ENCODE peak calls at places on chromosomes 11 and 22, in nine cellular contexts. T is H1, U is A549, B is sigmoid colon, A is stomach, Y is ovary, W is tibial nerve, S is K562, N is GM12878. D is an unnamed sample.

GRCh38 chr11:65032216-65032615 is 5.0 kb downstream of the SNX15 start:
- DNase-seq in T (no peak), U (no peak), B (no peak), A (no peak), Y (no peak), W (no peak), S (no peak), N (no peak), D (no peak)

GRCh38 chr11:126647735-126648134 is 292.2 kb downstream of the ST3GAL4 start:
- DNase-seq in T (no peak), U (peak), B (no peak), A (no peak), Y (no peak), W (no peak), S (no peak), N (no peak), D (no peak)

GRCh38 chr11:62487698-62488551 is 58.7 kb downstream of the AHNAK start:
- DNase-seq in T (no peak), U (no peak), B (no peak), A (no peak), Y (no peak), W (peak), S (no peak), N (no peak), D (no peak)

GRCh38 chr22:31272522-31273446 is 19.5 kb downstream of the PIK3IP1 start:
- DNase-seq in T (peak), U (peak), B (peak), A (peak), Y (no peak), W (no peak), S (peak), N (no peak), D (peak)

GRCh38 chr11:29135504-29135903 is 881.3 kb downstream of the KCNA4 start:
- DNase-seq in T (no peak), U (no peak), B (no peak), A (no peak), Y (no peak), W (no peak), S (no peak), N (no peak), D (no peak)

GRCh38 chr11:116387623-116388022 is 385.2 kb downstream of the BUD13 start:
- DNase-seq in T (no peak), U (no peak), B (no peak), A (no peak), Y (no peak), W (no peak), S (no peak), N (no peak), D (no peak)

GRCh38 chr11:128802358-128802981 is 64.6 kb downstream of the KCNJ1 start:
- DNase-seq in T (peak), U (peak), B (no peak), A (peak), Y (no peak), W (no peak), S (no peak), N (no peak), D (no peak)

GRCh38 chr22:43342347-43343261 is 568 bp downstream of the SCUBE1 start:
- DNase-seq in T (no peak), U (no peak), B (no peak), A (no peak), Y (no peak), W (no peak), S (peak), N (no peak), D (no peak)

GRCh38 chr11:15602779-15603178 is 488.1 kb downstream of the INSC start:
- DNase-seq in T (no peak), U (no peak), B (no peak), A (no peak), Y (no peak), W (no peak), S (no peak), N (no peak), D (no peak)

DNA sequence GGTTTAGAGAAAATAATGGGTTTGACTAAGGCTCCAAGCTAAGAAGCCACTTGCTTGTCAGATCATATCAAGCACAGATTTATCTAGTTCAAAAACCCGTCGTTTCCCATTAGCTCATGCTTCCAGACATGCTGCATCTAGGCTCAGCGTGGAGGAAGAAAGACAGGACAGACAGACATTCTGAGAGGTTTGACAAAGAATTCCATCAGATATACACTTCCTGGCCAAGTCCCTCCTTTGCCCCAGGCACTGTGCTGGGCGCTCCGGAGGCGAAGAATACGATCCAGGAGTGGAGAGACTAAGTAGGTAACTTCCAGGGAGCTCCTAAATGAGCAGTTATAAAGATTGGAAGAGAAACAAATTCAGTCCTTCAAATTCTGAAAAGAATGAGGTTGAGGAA is 76.8 kb downstream of the KCNC1 start:
- DNase-seq in T (no peak), U (no peak), B (no peak), A (no peak), Y (no peak), W (no peak), S (no peak), N (no peak), D (no peak)
- TF ChIP-seq EP300 in T (no peak), U (no peak), B (no peak), A (no peak), Y (no peak), W (no peak), S (no peak), N (no peak), D (no peak)

DNA sequence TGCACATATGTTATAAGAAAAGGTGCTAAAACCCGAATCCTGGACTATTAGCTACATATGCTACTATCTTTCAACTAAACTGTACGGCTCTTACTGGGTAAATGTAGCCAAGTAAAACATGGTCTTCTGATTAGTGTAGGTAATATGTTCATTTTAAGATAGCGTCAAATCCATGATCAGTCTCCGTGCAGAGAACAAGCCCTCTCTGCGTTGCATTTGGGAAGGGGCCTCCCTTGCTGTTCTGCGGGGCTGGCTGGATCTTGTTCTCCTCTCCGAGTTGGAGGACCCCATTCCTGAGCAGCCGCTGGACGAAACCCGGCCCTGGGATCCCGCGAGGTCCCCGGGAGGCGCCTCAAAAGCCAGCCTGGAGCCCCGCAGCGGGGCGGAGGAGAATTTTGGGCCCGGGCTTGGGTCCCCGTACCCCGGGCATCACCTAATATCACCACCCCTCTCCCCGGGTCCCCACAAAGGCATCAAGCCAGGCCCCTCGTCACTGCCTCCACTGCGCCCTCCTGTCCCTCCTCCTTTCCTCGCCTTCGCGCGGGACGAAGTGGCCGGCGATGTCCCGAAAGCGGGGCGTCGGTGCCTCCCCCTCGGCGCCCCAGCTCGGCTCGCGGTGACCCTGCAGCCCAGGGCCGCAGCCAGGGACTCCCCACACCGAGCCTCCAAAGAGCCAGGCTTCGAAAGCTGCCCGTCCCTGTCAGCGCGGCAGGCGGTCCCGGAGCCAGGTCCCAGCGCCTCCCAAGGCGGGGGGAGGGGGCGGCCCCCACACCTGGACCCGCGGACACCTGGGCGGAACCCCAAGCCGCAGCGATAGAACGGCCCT is 54.5 kb upstream of the FBXO3 start:
- DNase-seq in T (peak), U (peak), B (no peak), A (no peak), Y (no peak), W (no peak), S (no peak), N (no peak), D (no peak)
- TF ChIP-seq EP300 in T (no peak), U (no peak), B (no peak), A (no peak), Y (no peak), W (no peak), S (no peak), N (no peak), D (no peak)

DNA sequence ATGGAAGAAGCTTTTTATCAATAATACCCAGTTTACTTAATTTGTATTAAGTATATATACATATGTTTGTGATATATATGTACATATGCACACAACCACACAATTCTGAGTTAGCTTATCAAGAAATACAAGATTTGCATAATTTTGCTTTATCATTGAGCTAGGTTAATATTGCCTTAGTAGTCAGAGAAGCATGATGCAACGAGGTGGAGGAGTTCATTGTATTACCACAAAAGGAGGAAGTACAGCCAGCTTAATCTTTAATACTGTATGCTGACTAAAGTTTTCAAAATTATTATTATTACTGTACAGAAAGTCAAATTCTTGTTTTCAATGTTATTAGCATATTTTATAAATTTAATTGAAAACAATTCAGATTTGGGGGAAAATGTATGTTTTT is 278.4 kb upstream of the PDGFD start:
- DNase-seq in T (no peak), U (no peak), B (no peak), A (no peak), Y (no peak), W (no peak), S (no peak), N (no peak), D (no peak)
- TF ChIP-seq EP300 in T (no peak), U (no peak), B (no peak), A (no peak), Y (no peak), W (no peak), S (no peak), N (no peak), D (no peak)

GRCh38 chr11:108793138-108793537 is 128.3 kb downstream of the DDX10 start:
- DNase-seq in T (no peak), U (no peak), B (no peak), A (no peak), Y (no peak), W (no peak), S (no peak), N (no peak), D (no peak)

GRCh38 chr11:108787105-108787504 is 122.2 kb downstream of the DDX10 start:
- DNase-seq in T (no peak), U (no peak), B (no peak), A (no peak), Y (no peak), W (no peak), S (no peak), N (no peak), D (no peak)

GRCh38 chr11:108790501-108791299 is 125.8 kb downstream of the DDX10 start:
- DNase-seq in T (no peak), U (no peak), B (no peak), A (no peak), Y (no peak), W (no peak), S (no peak), N (peak), D (no peak)

GRCh38 chr11:108786281-108786990 is 121.6 kb downstream of the DDX10 start:
- DNase-seq in T (no peak), U (no peak), B (no peak), A (no peak), Y (no peak), W (no peak), S (no peak), N (no peak), D (no peak)

GRCh38 chr11:108788565-108789199 is 123.8 kb downstream of the DDX10 start:
- DNase-seq in T (peak), U (no peak), B (no peak), A (no peak), Y (no peak), W (no peak), S (no peak), N (no peak), D (no peak)
- TF ChIP-seq EP300 in T (no peak), U (no peak), B (no peak), A (no peak), Y (no peak), W (no peak), S (no peak), N (no peak), D (no peak)

DNA sequence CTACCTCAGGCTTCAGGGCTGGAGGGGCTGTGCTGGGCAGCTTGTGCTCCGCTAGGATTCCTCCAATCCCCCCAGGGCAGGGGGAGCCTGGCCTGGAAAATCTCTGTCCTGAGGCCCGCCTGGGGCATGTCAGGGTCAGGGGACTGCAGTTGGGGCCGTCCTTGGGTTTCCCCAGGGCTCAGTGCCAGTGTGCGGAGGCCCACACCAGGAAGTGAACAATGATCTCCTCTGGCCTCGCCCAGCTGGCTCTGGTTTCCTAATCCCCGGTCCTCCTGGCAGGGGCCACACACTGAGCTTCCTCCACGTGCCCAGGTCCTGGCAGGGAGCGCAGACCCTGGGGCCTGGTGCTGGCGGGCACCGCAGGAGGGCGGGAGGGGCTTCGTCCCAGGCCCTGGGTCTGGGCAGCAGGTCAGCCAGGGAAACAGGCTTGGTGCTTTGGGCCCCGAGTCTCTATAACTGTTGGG is 1.4 kb upstream of the MUC2 start:
- DNase-seq in T (peak), U (peak), B (peak), A (peak), Y (no peak), W (peak), S (no peak), N (no peak), D (peak)
- TF ChIP-seq EP300 in T (no peak), U (peak), B (no peak), A (no peak), Y (no peak), W (no peak), S (no peak), N (no peak), D (no peak)

GRCh38 chr11:80519591-80520258 is 1078.9 kb upstream of the TENM4 start:
- DNase-seq in T (no peak), U (no peak), B (no peak), A (no peak), Y (no peak), W (no peak), S (no peak), N (no peak), D (no peak)

GRCh38 chr11:80524330-80524729 is 1083.5 kb upstream of the TENM4 start:
- DNase-seq in T (no peak), U (no peak), B (no peak), A (no peak), Y (no peak), W (no peak), S (no peak), N (no peak), D (no peak)

GRCh38 chr11:80523057-80523456 is 1082.2 kb upstream of the TENM4 start:
- DNase-seq in T (no peak), U (no peak), B (no peak), A (no peak), Y (no peak), W (no peak), S (no peak), N (no peak), D (no peak)

DNA sequence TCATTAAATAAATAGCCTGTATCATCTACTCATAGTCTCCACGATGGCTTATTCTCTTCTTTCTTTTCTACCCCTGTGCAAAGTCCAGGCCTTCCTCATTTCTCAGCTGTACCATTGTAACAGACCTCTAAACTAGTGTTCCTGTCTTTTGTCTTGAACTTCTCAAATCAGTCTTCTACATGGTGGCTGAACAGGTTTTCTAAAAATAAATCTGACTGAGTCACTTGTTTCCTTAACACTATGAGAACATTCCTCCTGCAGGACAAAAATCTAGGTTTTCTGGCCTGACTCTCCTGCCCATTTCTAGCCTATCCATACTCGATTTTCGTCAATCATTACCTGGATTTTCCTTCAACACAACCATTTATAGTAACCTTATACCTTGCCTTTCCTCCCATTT is 1080.8 kb upstream of the TENM4 start:
- DNase-seq in T (no peak), U (no peak), B (no peak), A (no peak), Y (no peak), W (no peak), S (no peak), N (no peak), D (no peak)
- TF ChIP-seq EP300 in T (no peak), U (no peak), B (no peak), A (no peak), Y (no peak), W (no peak), S (no peak), N (no peak), D (no peak)

GRCh38 chr11:3052567-3052966 is 4.7 kb downstream of the CARS1 start:
- DNase-seq in T (no peak), U (no peak), B (no peak), A (no peak), Y (no peak), W (no peak), S (no peak), N (no peak), D (no peak)

GRCh38 chr11:3050386-3051325 is 6.6 kb downstream of the CARS1 start:
- DNase-seq in T (no peak), U (no peak), B (no peak), A (no peak), Y (no peak), W (no peak), S (no peak), N (no peak), D (no peak)

GRCh38 chr11:3051435-3052108 is 5.7 kb downstream of the CARS1 start:
- DNase-seq in T (no peak), U (no peak), B (no peak), A (no peak), Y (no peak), W (no peak), S (no peak), N (no peak), D (no peak)

GRCh38 chr11:3049430-3050243 is 7.6 kb downstream of the CARS1 start:
- DNase-seq in T (no peak), U (peak), B (peak), A (peak), Y (peak), W (peak), S (no peak), N (peak), D (peak)

GRCh38 chr11:3052109-3052479 is 5.1 kb downstream of the CARS1 start:
- DNase-seq in T (no peak), U (no peak), B (no peak), A (no peak), Y (no peak), W (no peak), S (no peak), N (no peak), D (no peak)
- TF ChIP-seq EP300 in T (no peak), U (no peak), B (no peak), A (no peak), Y (no peak), W (no peak), S (no peak), N (no peak), D (no peak)

DNA sequence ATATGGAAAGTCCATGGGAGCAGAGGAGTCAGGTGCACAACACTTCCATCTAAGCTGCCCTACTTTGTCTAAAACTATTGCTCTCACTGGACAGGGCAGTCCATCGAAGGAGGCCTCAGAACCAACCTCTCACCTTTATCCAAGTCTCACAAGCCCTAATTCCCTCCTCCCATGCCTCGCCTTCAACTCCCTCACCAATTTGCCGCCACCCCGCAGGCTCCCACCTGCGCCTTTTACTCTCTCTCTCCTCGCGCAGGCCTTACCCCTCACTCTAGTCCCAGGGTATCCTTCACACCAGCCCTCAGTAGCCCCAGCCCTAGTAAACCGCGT is 487 bp downstream of the FHIP1B start:
- DNase-seq in T (no peak), U (no peak), B (no peak), A (no peak), Y (no peak), W (no peak), S (no peak), N (no peak), D (peak)
- TF ChIP-seq EP300 in T (no peak), U (no peak), B (no peak), A (no peak), Y (no peak), W (no peak), S (no peak), N (no peak), D (no peak)

GRCh38 chr22:24068377-24068680 is 57.2 kb downstream of the CABIN1 start:
- DNase-seq in T (no peak), U (no peak), B (peak), A (no peak), Y (no peak), W (no peak), S (peak), N (no peak), D (no peak)

GRCh38 chr22:24067587-24068376 is 56.7 kb downstream of the CABIN1 start:
- DNase-seq in T (no peak), U (no peak), B (peak), A (peak), Y (no peak), W (no peak), S (no peak), N (no peak), D (peak)

GRCh38 chr22:24066872-24067271 is 55.8 kb downstream of the CABIN1 start:
- DNase-seq in T (no peak), U (no peak), B (peak), A (peak), Y (no peak), W (no peak), S (no peak), N (no peak), D (peak)

GRCh38 chr22:24063986-24064385 is 52.9 kb downstream of the CABIN1 start:
- DNase-seq in T (no peak), U (no peak), B (peak), A (no peak), Y (no peak), W (no peak), S (no peak), N (no peak), D (no peak)

DNA sequence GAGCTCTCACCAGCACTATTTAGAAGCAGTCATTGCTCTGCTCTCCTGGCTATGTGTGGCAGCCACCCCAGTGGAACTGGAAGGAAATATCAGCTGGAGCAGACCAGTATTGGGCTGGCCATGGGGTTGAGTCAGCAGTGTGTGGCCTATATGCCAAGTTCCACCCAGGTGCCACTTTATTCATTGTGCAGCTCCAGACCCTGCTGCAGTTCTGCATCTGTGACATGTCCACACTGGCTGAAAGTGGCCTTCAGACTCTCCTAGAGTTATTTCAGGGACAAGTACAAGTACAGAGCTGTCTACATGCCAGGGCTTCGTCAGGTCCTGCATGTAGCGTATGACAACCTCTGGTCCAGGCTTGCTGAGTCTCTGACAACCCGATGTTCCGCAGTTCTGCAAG is 55.2 kb downstream of the CABIN1 start:
- DNase-seq in T (no peak), U (no peak), B (peak), A (no peak), Y (no peak), W (no peak), S (no peak), N (no peak), D (no peak)
- TF ChIP-seq EP300 in T (no peak), U (no peak), B (no peak), A (no peak), Y (no peak), W (no peak), S (no peak), N (no peak), D (no peak)

GRCh38 chr11:26777276-26777939 is 55.5 kb upstream of the SLC5A12 start:
- DNase-seq in T (no peak), U (no peak), B (no peak), A (no peak), Y (no peak), W (no peak), S (no peak), N (no peak), D (no peak)
- TF ChIP-seq EP300 in T (no peak), U (no peak), B (no peak), A (no peak), Y (no peak), W (no peak), S (no peak), N (no peak), D (no peak)

D was measured in transverse colon.